ENCODE peak calls at places on chromosome 20, in six cellular contexts. C is CD4-positive, alpha-beta T cell; I is GM23248; E is mesenchymal stem cell; K is NT2/D1; G is right lobe of liver. A is an unnamed sample.
A peak's percentile ranks its signal among the peaks of the same experiment; 100 is the strongest.

GRCh38 chr20:36859700-36860330 is 16.1 kb upstream of the TLDC2 start:
- DNase-seq in C (no peak), I (no peak), E (peak; percentile 42), K (no peak), G (no peak), A (no peak)

GRCh38 chr20:47957135-47957534 is 171.9 kb upstream of the SULF2 start:
- DNase-seq in C (no peak), I (no peak), E (no peak), K (no peak), G (no peak), A (no peak)

GRCh38 chr20:19901226-19901625 is 115.9 kb upstream of the NAA20 start:
- DNase-seq in C (no peak), I (peak; percentile 27), E (peak; percentile 49), K (no peak), G (no peak), A (no peak)

GRCh38 chr20:63323298-63323820 is 30.4 kb downstream of the COL20A1 start:
- DNase-seq in C (no peak), I (peak; percentile 48), E (no peak), K (no peak), G (no peak), A (no peak)

GRCh38 chr20:34475979-34476736 is 40.1 kb upstream of the DYNLRB1 start:
- DNase-seq in C (no peak), I (peak; percentile 70), E (no peak), K (no peak), G (peak; percentile 66), A (no peak)

GRCh38 chr20:46774943-46775560 is 65.6 kb downstream of the SLC2A10 start:
- DNase-seq in C (no peak), I (no peak), E (no peak), K (no peak), G (no peak), A (no peak)

GRCh38 chr20:58636396-58636982 is 14.6 kb upstream of the STX16 start:
- DNase-seq in C (no peak), I (no peak), E (no peak), K (no peak), G (no peak), A (no peak)

GRCh38 chr20:49661560-49662329 is 51.9 kb downstream of the B4GALT5 start:
- DNase-seq in C (no peak), I (no peak), E (no peak), K (no peak), G (no peak), A (no peak)

GRCh38 chr20:48921883-48922867 is 664 bp downstream of the ARFGEF2 start:
- DNase-seq in C (no peak), I (peak; percentile 77), E (peak; percentile 57), K (peak; percentile 20), G (peak; percentile 68), A (no peak)

GRCh38 chr20:41161886-41162285 is 24.5 kb downstream of the PLCG1 start:
- DNase-seq in C (no peak), I (no peak), E (no peak), K (no peak), G (no peak), A (no peak)

GRCh38 chr20:8172191-8172590 is 40.1 kb downstream of the PLCB1 start:
- DNase-seq in C (no peak), I (no peak), E (no peak), K (no peak), G (no peak), A (no peak)

GRCh38 chr20:38878798-38879197 is 47.4 kb upstream of the FAM83D start:
- DNase-seq in C (no peak), I (peak; percentile 61), E (peak; percentile 28), K (no peak), G (no peak), A (peak; percentile 34)

GRCh38 chr20:44692932-44693476 is 22.2 kb upstream of the CCN5 start:
- DNase-seq in C (no peak), I (peak; percentile 97), E (peak; percentile 97), K (no peak), G (peak; percentile 35), A (no peak)

GRCh38 chr20:23350855-23351838 is 556 bp downstream of the NXT1 start:
- DNase-seq in C (peak; percentile 50), I (peak; percentile 75), E (peak; percentile 79), K (no peak), G (peak; percentile 61), A (peak; percentile 58)

GRCh38 chr20:14922503-14923267 is 585.3 kb upstream of the FLRT3 start:
- DNase-seq in C (no peak), I (no peak), E (no peak), K (no peak), G (no peak), A (no peak)

GRCh38 chr20:10780901-10781300 is 107.1 kb upstream of the JAG1 start:
- DNase-seq in C (no peak), I (no peak), E (no peak), K (no peak), G (no peak), A (no peak)

GRCh38 chr20:29876911-29877285 is 1380.6 kb upstream of the DEFB115 start:
- DNase-seq in C (no peak), I (no peak), E (no peak), K (no peak), G (peak; percentile 21), A (no peak)
- H3K9me3 ChIP-seq in C (peaks cover 22% of the 10 kb centered on the region), I (no peaks in the 10 kb centered on the region), E (peaks cover 16% of the 10 kb centered on the region), K (no peaks in the 10 kb centered on the region), G (no peaks in the 10 kb centered on the region), A (peaks cover 36% of the 10 kb centered on the region)

GRCh38 chr20:16005612-16006493 is 567.4 kb downstream of the KIF16B start:
- DNase-seq in C (no peak), I (no peak), E (no peak), K (peak; percentile 80), G (no peak), A (no peak)

GRCh38 chr20:16004108-16004854 is 569.0 kb downstream of the KIF16B start:
- DNase-seq in C (no peak), I (no peak), E (no peak), K (no peak), G (no peak), A (no peak)

GRCh38 chr20:16003310-16003709 is 569.9 kb downstream of the KIF16B start:
- DNase-seq in C (no peak), I (no peak), E (no peak), K (no peak), G (no peak), A (no peak)

GRCh38 chr20:16007978-16008377 is 565.3 kb downstream of the KIF16B start:
- DNase-seq in C (no peak), I (no peak), E (no peak), K (no peak), G (no peak), A (no peak)

DNA sequence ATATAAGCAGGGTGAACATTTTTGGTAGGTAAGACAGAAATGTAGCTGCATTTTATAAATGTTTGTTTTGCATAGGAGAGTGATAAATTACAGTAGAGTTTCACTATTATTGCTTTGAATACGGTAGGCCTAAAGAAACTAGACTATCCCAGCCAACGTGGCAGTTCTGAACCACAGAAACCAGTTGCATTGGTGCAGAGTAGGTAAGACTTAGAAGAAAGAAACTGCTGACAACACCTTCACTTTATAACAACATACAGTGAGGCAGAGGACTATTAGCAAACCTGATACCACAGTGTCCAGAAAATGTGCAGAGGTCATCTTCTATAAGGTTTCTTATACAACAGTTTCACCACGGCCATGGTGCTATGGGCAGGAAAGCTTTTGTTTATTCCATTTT is 566.1 kb downstream of the KIF16B start:
- DNase-seq in C (no peak), I (no peak), E (no peak), K (no peak), G (no peak), A (no peak)
- H3K9me3 ChIP-seq in C (no peaks in the 10 kb centered on the region), I (no peaks in the 10 kb centered on the region), E (peaks cover 4% of the 10 kb centered on the region), K (no peaks in the 10 kb centered on the region), G (no peaks in the 10 kb centered on the region), A (peaks cover 15% of the 10 kb centered on the region)

GRCh38 chr20:59828478-59829414 is 104.7 kb downstream of the SYCP2 start:
- DNase-seq in C (no peak), I (no peak), E (no peak), K (no peak), G (no peak), A (no peak)
- H3K9me3 ChIP-seq in C (no peaks in the 10 kb centered on the region), I (no peaks in the 10 kb centered on the region), E (no peaks in the 10 kb centered on the region), K (no peaks in the 10 kb centered on the region), G (no peaks in the 10 kb centered on the region), A (no peaks in the 10 kb centered on the region)

DNA sequence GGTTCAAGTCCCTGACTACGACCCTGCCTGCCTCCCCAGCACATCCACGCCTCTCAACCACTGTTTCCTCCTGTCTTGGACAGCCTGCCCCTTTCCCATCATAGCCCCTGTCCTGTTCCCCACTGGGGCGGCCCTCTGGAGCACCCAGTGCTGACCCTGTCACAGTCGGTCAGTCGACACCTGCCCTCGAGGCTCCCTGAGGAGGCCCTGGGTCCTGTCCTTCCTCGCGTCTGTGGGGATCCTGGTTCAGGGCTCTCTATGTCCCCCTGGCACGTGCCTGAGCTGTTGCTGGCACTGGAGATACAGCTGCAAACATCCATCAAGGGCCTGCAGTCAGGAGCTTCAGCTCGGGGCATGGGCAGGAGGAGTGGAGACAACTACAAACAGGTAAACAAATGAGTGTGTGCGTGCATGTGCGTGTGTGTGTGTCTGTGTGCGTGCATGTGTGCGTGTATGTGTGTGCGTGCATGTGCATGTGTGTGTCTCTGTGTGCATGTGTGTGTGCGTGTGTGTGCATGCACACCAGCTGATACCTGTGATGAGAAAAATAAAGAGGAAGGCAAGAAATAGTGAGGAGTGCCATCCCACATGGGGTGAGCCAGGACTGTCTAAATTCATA is 132.8 kb downstream of the PHACTR3 start:
- DNase-seq in C (no peak), I (no peak), E (no peak), K (no peak), G (no peak), A (no peak)
- H3K9me3 ChIP-seq in C (no peaks in the 10 kb centered on the region), I (no peaks in the 10 kb centered on the region), E (no peaks in the 10 kb centered on the region), K (peaks cover 7% of the 10 kb centered on the region), G (no peaks in the 10 kb centered on the region), A (no peaks in the 10 kb centered on the region)

GRCh38 chr20:32510120-32510600 is 75.0 kb downstream of the NOL4L start:
- DNase-seq in C (no peak), I (no peak), E (no peak), K (no peak), G (no peak), A (no peak)
- H3K9me3 ChIP-seq in C (no peaks in the 10 kb centered on the region), I (no peaks in the 10 kb centered on the region), E (no peaks in the 10 kb centered on the region), K (no peaks in the 10 kb centered on the region), G (no peaks in the 10 kb centered on the region), A (no peaks in the 10 kb centered on the region)

GRCh38 chr20:56285496-56285895 is 37.0 kb downstream of the MC3R start:
- DNase-seq in C (no peak), I (peak; percentile 2), E (no peak), K (no peak), G (no peak), A (no peak)
- H3K9me3 ChIP-seq in C (no peaks in the 10 kb centered on the region), I (no peaks in the 10 kb centered on the region), E (peaks cover 3% of the 10 kb centered on the region), K (no peaks in the 10 kb centered on the region), G (no peaks in the 10 kb centered on the region), A (no peaks in the 10 kb centered on the region)

DNA sequence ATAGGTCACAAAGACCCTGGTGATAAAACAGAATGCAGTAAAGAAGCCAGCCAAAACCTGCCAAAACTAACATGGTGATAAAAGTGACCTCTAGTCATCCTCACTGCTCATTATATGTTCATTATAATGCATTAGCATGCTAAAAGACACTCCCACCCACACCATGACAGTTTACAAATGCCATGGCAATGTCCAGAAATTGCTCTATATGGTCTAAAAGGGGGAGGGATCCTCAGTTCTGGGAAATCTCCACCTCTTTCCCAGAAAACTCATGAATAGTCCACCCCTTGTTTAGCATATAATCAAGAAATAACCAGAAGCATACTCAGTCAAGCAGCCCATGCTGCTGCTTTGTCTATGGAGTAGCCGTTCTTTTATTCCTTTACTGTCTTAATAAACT is 40.4 kb upstream of the MC3R start:
- DNase-seq in C (no peak), I (no peak), E (no peak), K (no peak), G (no peak), A (no peak)
- H3K9me3 ChIP-seq in C (no peaks in the 10 kb centered on the region), I (no peaks in the 10 kb centered on the region), E (no peaks in the 10 kb centered on the region), K (peaks cover 21% of the 10 kb centered on the region), G (no peaks in the 10 kb centered on the region), A (no peaks in the 10 kb centered on the region)

GRCh38 chr20:60283281-60283680 is 325.1 kb downstream of the CDH26 start:
- DNase-seq in C (no peak), I (no peak), E (no peak), K (no peak), G (no peak), A (no peak)
- H3K9me3 ChIP-seq in C (peaks cover 6% of the 10 kb centered on the region), I (peaks cover 4% of the 10 kb centered on the region), E (peaks cover 31% of the 10 kb centered on the region), K (peaks cover 64% of the 10 kb centered on the region), G (no peaks in the 10 kb centered on the region), A (peaks cover 24% of the 10 kb centered on the region)